ENCODE peak calls at places on chromosomes 13 and 19, in four cellular contexts. L is stomach, R is GM12892, J is transverse colon. O is an unnamed sample.

GRCh38 chr19:42151735-42152134 is 19.5 kb upstream of the POU2F2 start:
- DNase-seq in L (no peak), R (no peak), J (no peak), O (no peak)

GRCh38 chr13:52852444-52852843 is 4.0 kb upstream of the PCDH8 start:
- DNase-seq in L (no peak), R (no peak), J (no peak), O (no peak)

GRCh38 chr19:1249990-1250298 is 1.6 kb downstream of the MIDN start:
- DNase-seq in L (no peak), R (no peak), J (no peak), O (no peak)

GRCh38 chr13:44826586-44827350 is 162.5 kb downstream of the NUFIP1 start:
- DNase-seq in L (no peak), R (no peak), J (no peak), O (no peak)

GRCh38 chr19:15532779-15533521 is 24.6 kb downstream of the CYP4F22 start:
- DNase-seq in L (no peak), R (no peak), J (no peak), O (no peak)

GRCh38 chr19:18269336-18269735 is 4.9 kb downstream of the IQCN start:
- DNase-seq in L (no peak), R (no peak), J (no peak), O (no peak)

GRCh38 chr19:1001538-1002166 is 1.4 kb downstream of the GRIN3B start:
- DNase-seq in L (peak; percentile 68), R (peak; percentile 87), J (peak; percentile 65), O (peak; percentile 70)

GRCh38 chr19:29988351-29988750 is 46.3 kb downstream of the URI1 start:
- DNase-seq in L (no peak), R (no peak), J (no peak), O (no peak)

GRCh38 chr13:113785051-113786010 is 26.3 kb downstream of the TMEM255B start:
- DNase-seq in L (no peak), R (no peak), J (no peak), O (no peak)

DNA sequence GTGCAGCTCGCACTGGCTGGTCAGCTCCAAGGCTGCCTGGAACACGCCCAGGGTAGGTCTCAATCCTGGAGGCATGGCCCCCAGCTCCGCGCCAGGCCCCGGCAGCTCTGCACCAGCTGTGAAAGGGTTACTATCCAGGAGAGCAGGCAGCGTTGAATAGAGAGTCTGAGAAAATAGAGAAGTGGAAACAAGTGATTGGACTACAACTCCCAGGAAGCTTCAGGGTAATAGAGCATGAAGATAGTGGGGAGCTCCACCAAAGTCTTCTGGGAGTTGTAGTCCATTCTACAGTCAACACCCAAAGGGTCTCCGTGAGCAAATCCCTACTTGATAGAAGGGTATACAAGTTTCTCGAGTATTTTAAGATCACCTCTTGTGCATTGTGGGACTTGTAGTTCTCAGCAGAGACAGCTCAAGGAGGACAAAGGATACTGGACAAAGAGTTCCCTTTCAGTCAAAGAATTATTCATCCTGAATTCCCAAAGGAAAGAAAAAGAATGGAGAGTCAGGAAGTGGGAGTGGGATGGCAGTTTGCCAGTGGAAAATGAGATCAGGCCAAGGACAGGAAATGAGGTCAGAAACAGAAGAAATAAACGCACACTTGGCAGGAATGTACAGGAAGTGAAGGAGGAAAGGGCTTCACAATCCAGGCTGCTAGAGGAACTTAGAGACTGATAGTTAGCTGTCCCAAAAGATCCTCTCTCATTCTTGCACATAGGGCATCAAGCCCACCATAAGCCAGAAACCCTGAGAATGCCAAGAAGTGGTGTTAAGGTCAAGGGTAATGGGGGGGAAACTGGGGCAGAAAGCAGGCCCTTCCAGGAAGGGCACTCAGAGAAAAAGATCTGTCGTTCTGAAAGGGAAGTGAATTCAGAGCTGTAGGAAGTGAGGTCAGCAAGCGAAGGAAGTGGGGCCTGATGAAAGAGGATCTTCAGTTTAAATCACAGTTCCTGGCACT is 5.5 kb upstream of the MAMSTR start:
- DNase-seq in L (no peak), R (no peak), J (peak; percentile 39), O (peak; percentile 81)
- TF ChIP-seq POLR2AphosphoS5 in L (no peak), R (no peak), J (no peak), O (peak; percentile 57)

GRCh38 chr19:45403781-45404556 is 900 bp downstream of the PPP1R13L start:
- DNase-seq in L (peak; percentile 73), R (peak; percentile 71), J (peak; percentile 82), O (no peak)
- TF ChIP-seq POLR2A in L (no peak), R (no peak), J (no peak), O (no peak)

DNA sequence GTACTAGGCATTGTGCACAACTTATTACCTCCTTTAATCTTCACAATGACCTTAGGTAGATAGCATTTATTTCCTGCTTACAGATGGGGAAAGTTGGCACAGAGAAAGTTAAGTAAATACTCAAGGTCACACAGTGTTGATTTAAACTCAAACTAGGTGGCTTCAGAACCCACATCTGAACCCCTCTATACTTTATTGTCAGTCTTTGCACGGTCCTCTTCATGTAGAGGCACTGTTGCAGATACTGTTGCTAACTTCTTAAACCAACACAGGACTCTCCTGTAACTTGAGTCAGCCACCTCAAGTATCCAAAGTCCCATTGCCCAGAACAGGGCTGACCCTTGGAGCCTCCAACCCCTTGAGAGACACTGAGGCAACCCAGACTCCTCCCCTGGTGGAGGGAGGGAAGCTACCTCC is 48.8 kb downstream of the FRY start:
- DNase-seq in L (no peak), R (no peak), J (no peak), O (no peak)
- TF ChIP-seq POLR2AphosphoS5 in L (no peak), R (no peak), J (no peak), O (no peak)

DNA sequence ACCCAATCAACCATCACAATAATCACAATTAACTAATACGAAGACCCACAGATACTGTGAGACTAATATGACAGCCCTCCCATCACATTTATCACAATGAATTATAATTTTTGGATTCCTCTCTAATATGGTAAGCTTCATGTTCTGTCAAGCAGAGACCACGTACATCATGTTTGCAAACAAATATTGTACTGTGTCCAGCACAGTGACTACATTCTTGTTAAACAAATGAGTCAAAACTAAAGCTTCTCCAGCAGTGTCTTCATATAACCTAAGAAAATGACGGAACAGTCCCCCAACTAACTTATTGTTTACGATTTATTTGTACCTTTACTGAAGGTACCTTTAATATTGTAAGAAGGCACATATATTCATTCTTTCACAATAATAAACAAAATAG is 292.6 kb downstream of the ENOX1 start:
- DNase-seq in L (no peak), R (no peak), J (no peak), O (no peak)
- TF ChIP-seq POLR2A in L (no peak), R (no peak), J (no peak), O (no peak)

DNA sequence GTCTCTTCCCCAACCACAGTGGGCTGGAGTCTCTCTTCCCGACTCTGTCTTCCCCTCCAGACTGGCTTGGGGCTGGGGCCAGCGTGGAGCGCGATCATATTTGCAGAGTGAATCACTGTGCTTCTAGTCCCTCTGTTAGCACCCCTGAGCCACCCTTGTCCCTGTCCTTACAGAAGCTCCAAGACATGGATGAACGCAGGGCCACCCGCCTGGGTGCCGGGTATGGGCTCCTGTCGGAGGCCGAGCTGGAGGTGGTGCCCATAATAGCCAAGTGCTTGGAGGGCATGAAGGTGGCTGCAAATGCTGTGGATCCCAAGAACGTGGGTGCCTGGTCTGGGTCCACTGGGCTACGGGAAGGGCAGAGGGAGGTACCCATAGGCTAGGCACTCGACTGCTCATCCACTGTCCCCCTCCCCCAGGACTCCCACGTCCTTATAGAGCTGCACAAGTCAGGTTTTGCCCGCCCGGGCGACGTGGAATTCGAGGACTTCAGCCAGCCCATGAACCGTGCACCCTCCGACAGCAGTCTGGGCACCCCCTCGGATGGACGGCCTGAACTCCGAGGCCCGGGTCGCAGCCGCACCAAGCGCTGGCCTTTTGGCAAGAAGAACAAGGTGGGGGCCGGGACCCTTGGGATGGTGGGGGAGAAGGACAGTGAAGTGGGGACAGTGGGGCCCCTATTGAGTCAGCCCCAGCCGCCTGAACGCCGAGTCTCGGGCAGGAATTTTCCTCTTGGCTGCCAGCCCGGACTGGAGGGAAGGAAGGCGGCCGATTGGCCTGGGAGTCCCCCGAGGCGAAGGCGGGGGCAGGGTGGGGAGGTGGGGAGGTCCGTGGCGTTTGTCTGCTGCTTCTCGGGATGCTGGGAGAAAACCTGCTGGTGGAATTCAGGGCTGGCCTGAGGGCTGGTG is 5.2 kb downstream of the TRIP10 start:
- DNase-seq in L (peak; percentile 90), R (no peak), J (peak; percentile 90), O (peak; percentile 87)
- TF ChIP-seq POLR2AphosphoS5 in L (peak; percentile 30), R (no peak), J (peak; percentile 42), O (peak; percentile 45)

GRCh38 chr19:17235618-17236413 is 9.8 kb downstream of the OCEL1 start:
- DNase-seq in L (peak; percentile 77), R (peak; percentile 71), J (peak; percentile 80), O (peak; percentile 95)
- TF ChIP-seq POLR2A in L (no peak), R (no peak), J (no peak), O (no peak)

GRCh38 chr19:7681336-7682174 is 922 bp downstream of the TRAPPC5 start:
- DNase-seq in L (peak; percentile 75), R (peak; percentile 77), J (peak; percentile 82), O (peak; percentile 79)
- TF ChIP-seq POLR2AphosphoS5 in L (no peak), R (no peak), J (no peak), O (peak; percentile 23)

DNA sequence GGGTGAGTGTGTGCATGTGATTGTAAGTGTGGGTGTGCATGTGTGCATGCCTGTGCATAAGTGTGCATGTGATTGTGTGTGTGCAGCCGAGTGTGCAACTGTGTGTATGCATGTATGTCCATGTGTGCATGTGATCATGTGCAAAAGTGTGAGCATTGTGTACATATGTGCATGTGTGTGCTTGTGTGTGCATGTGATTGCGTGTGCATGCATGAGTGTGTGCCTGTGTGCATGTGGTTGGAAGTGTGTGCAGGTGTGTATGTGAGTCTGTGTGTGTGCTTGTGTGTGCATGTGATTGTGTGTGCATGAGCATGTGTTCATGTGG is 3.5 kb downstream of the PODNL1 start:
- DNase-seq in L (no peak), R (no peak), J (no peak), O (no peak)
- TF ChIP-seq POLR2A in L (no peak), R (no peak), J (no peak), O (no peak)

DNA sequence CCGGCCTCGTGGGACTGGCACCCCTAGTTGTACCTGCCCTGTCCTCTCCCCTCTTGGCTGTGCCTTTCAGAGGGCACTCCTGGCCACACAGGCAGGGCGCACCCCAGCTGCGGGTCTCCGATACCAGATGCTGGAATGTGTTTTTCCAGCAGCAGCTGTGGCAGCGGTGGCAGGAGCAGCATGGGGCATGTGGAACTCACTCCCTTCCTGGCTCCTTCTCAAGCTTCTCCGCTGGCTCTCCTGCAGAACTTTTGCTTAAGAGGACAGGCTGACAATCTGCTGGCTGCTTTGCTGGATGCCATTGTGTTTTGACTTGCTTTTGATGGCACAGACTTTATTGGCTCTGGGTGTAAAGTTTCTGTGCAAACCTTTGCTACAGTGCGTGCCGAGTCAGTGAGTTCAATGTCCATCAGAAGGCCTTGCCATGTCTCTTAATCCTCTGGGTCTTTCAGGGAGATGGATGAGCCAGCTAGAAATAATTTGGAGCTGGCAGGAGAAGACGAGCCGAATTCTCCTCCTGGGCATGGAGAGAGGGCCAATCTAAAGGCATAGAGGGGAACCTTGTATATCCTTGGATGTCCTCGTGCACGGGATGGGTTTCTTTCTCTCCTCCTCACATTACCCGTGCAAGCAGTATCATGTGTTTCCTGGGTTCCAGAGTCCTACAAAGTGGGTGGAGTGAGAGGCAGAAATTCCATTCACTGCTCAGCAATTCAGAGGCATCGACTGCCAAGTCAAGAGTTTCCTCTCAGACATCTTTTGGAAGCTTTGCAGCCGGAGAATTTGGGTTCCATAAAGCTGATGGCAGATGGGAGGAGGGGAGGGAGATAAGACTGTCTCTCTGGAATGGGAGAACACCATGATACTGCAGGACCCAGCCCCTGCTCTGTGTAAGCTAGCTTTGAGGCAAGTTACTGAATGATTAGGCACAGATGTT is 231.2 kb downstream of the FGF9 start:
- DNase-seq in L (no peak), R (no peak), J (no peak), O (no peak)
- TF ChIP-seq POLR2AphosphoS5 in L (no peak), R (no peak), J (no peak), O (peak; percentile 16)